ENCODE peak calls at places on chromosome 14, in eight cellular contexts. S is RPMI8226, V is left cardiac atrium, T is kidney epithelial cell, Q is cardiac fibroblast, E is neural crest cell, H is NCI-H1694, O is ELR. N is an unnamed sample.

GRCh38 chr14:34614638-34615037 is 15.3 kb downstream of the SNX6 start:
- DNase-seq in O (no peak), S (no peak), Q (no peak), H (no peak), V (no peak), E (no peak), T (no peak), N (no peak)

GRCh38 chr14:34014936-34015335 is 64.1 kb upstream of the EGLN3 start:
- DNase-seq in T (no peak), V (no peak), O (no peak), Q (no peak), H (no peak), E (no peak), S (no peak), N (no peak)

GRCh38 chr14:33938131-33938949 is 12.5 kb downstream of the EGLN3 start:
- DNase-seq in T (no peak), Q (peak; percentile 17), V (peak; percentile 81), E (peak; percentile 14), H (peak; percentile 73), O (no peak), S (peak; percentile 89), N (no peak)

GRCh38 chr14:99684356-99684952 is 356 bp downstream of the CYP46A1 start:
- DNase-seq in O (no peak), H (peak; percentile 18), Q (no peak), V (no peak), S (no peak), T (no peak), E (no peak), N (no peak)

GRCh38 chr14:93674343-93674742 is 113.9 kb downstream of the PRIMA1 start:
- DNase-seq in S (no peak), Q (no peak), H (no peak), T (no peak), E (no peak), V (no peak), O (no peak), N (no peak)

GRCh38 chr14:85195872-85196477 is 334.0 kb upstream of the FLRT2 start:
- DNase-seq in T (no peak), S (peak; percentile 5), H (peak; percentile 18), Q (peak; percentile 33), O (peak; percentile 58), E (no peak), V (no peak), N (no peak)

GRCh38 chr14:74703043-74703442 is 9.8 kb downstream of the AREL1 start:
- DNase-seq in O (no peak), T (no peak), H (no peak), E (no peak), S (no peak), Q (peak; percentile 17), V (no peak), N (no peak)

GRCh38 chr14:103316723-103317122 is 17.3 kb upstream of the EIF5 start:
- DNase-seq in O (no peak), H (no peak), V (no peak), Q (no peak), S (no peak), E (no peak), T (no peak), N (no peak)

GRCh38 chr14:96574633-96575191 is 72.5 kb downstream of the PAPOLA start:
- DNase-seq in V (no peak), E (no peak), Q (peak; percentile 84), H (peak; percentile 17), T (no peak), O (peak; percentile 42), S (no peak), N (no peak)

GRCh38 chr14:52473557-52473956 is 78.7 kb downstream of the TXNDC16 start:
- DNase-seq in S (peak; percentile 4), Q (peak; percentile 80), E (no peak), O (peak; percentile 62), H (peak; percentile 18), T (peak; percentile 14), V (no peak), N (no peak)

GRCh38 chr14:26930576-26930975 is 332.7 kb upstream of the NOVA1 start:
- DNase-seq in E (no peak), H (no peak), T (no peak), Q (peak; percentile 9), V (no peak), S (no peak), O (no peak), N (no peak)

GRCh38 chr14:61101803-61102548 is 120.9 kb downstream of the SLC38A6 start:
- DNase-seq in S (peak; percentile 51), V (no peak), O (peak; percentile 38), T (no peak), Q (peak; percentile 89), E (no peak), H (no peak), N (no peak)